ENCODE peak calls at places on chromosomes 4 and X, in four cellular contexts. R, S, B and V are unnamed samples.

GRCh38 chrX:137427813-137428212 is 138.1 kb upstream of the ZIC3 start:
- DNase-seq in R (no peak), S (no peak), B (no peak), V (peak; percentile 54)

GRCh38 chr4:136634121-136634520 is 898.2 kb downstream of the PCDH18 start:
- DNase-seq in R (no peak), S (no peak), B (no peak), V (peak; percentile 42)

GRCh38 chrX:133689997-133690599 is 274.8 kb upstream of the GPC4 start:
- DNase-seq in R (no peak), S (no peak), B (no peak), V (no peak)

GRCh38 chr4:7172946-7173345 is 19.4 kb upstream of the SORCS2 start:
- DNase-seq in R (no peak), S (no peak), B (no peak), V (no peak)

GRCh38 chr4:60805500-60806313 is 394.4 kb upstream of the ADGRL3 start:
- DNase-seq in R (no peak), S (no peak), B (peak; percentile 15), V (peak; percentile 65)

GRCh38 chr4:153137168-153137567 is 67.1 kb upstream of the TRIM2 start:
- DNase-seq in R (no peak), S (no peak), B (no peak), V (peak; percentile 51)

GRCh38 chr4:121073672-121074386 is 1.5 kb upstream of the NDNF start:
- DNase-seq in R (no peak), S (no peak), B (peak; percentile 8), V (peak; percentile 79)

GRCh38 chr4:85591361-85592098 is 116.6 kb downstream of the ARHGAP24 start:
- DNase-seq in R (no peak), S (no peak), B (no peak), V (no peak)